ENCODE peak calls at places on chromosomes 6 and 20, in five cellular contexts. E is prostate gland, K is A549, W is skeletal muscle cell, N is astrocyte. R is an unnamed sample.

GRCh38 chr20:50110141-50111047 is 2.6 kb downstream of the UBE2V1 start:
- DNase-seq in E (no peak), K (peak; percentile 31), W (no peak), N (peak; percentile 74), R (peak; percentile 84)

GRCh38 chr6:7138921-7139358 is 31.2 kb downstream of the RREB1 start:
- DNase-seq in E (no peak), K (peak; percentile 66), W (no peak), N (no peak), R (peak; percentile 86)

GRCh38 chr6:43454290-43455033 is 886 bp downstream of the DLK2 start:
- DNase-seq in E (peak; percentile 84), K (peak; percentile 88), W (peak; percentile 41), N (peak; percentile 59), R (peak; percentile 86)

GRCh38 chr6:138235205-138235604 is 16.9 kb upstream of the PBOV1 start:
- DNase-seq in E (peak; percentile 34), K (no peak), W (no peak), N (no peak), R (no peak)

GRCh38 chr6:96394727-96395126 is 126.9 kb upstream of the UFL1 start:
- DNase-seq in E (no peak), K (peak; percentile 15), W (no peak), N (no peak), R (peak; percentile 12)

GRCh38 chr6:159874475-159874874 is 16.3 kb upstream of the MAS1 start:
- DNase-seq in E (no peak), K (no peak), W (peak; percentile 39), N (peak; percentile 25), R (peak; percentile 49)

GRCh38 chr6:132204606-132205005 is 196.7 kb downstream of the MOXD1 start:
- DNase-seq in E (no peak), K (no peak), W (no peak), N (peak; percentile 28), R (no peak)

GRCh38 chr6:12229332-12229731 is 60.8 kb upstream of the EDN1 start:
- DNase-seq in E (no peak), K (no peak), W (no peak), N (no peak), R (no peak)

GRCh38 chr6:144215402-144215931 is 65.2 kb downstream of the STX11 start:
- DNase-seq in E (peak; percentile 20), K (no peak), W (no peak), N (peak; percentile 10), R (peak; percentile 18)

GRCh38 chr6:144214029-144214428 is 63.7 kb downstream of the STX11 start:
- DNase-seq in E (no peak), K (no peak), W (no peak), N (no peak), R (no peak)

GRCh38 chr6:144215932-144216667 is 65.8 kb downstream of the STX11 start:
- DNase-seq in E (peak; percentile 96), K (peak; percentile 96), W (peak; percentile 89), N (peak; percentile 92), R (peak; percentile 96)

GRCh38 chr6:144213293-144213692 is 63.0 kb downstream of the STX11 start:
- DNase-seq in E (no peak), K (no peak), W (no peak), N (no peak), R (no peak)

GRCh38 chr6:144214622-144215401 is 64.5 kb downstream of the STX11 start:
- DNase-seq in E (no peak), K (no peak), W (no peak), N (no peak), R (no peak)
- H3K4me3 ChIP-seq in E (no peak overlapping the region), K (no peak overlapping the region), W (no peak overlapping the region), N (no peak overlapping the region), R (no peak overlapping the region)

GRCh38 chr20:32010096-32010495 is at the start of gene CCM2L:
- DNase-seq in E (no peak), K (no peak), W (no peak), N (no peak), R (no peak)
- H3K4me3 ChIP-seq in E (no peak within 1 kb of the TSS), K (no peak within 1 kb of the TSS), W (no peak within 1 kb of the TSS), N (no peak within 1 kb of the TSS), R (no peak within 1 kb of the TSS)

GRCh38 chr20:51484141-51484815 is 58.2 kb downstream of the NFATC2 start:
- DNase-seq in E (no peak), K (no peak), W (no peak), N (no peak), R (no peak)

GRCh38 chr20:51481311-51481997 is 61.1 kb downstream of the NFATC2 start:
- DNase-seq in E (no peak), K (no peak), W (no peak), N (no peak), R (no peak)

GRCh38 chr20:51486197-51487005 is 56.1 kb downstream of the NFATC2 start:
- DNase-seq in E (no peak), K (no peak), W (no peak), N (peak; percentile 79), R (no peak)

GRCh38 chr20:51482836-51483235 is 59.7 kb downstream of the NFATC2 start:
- DNase-seq in E (no peak), K (no peak), W (no peak), N (no peak), R (no peak)

DNA sequence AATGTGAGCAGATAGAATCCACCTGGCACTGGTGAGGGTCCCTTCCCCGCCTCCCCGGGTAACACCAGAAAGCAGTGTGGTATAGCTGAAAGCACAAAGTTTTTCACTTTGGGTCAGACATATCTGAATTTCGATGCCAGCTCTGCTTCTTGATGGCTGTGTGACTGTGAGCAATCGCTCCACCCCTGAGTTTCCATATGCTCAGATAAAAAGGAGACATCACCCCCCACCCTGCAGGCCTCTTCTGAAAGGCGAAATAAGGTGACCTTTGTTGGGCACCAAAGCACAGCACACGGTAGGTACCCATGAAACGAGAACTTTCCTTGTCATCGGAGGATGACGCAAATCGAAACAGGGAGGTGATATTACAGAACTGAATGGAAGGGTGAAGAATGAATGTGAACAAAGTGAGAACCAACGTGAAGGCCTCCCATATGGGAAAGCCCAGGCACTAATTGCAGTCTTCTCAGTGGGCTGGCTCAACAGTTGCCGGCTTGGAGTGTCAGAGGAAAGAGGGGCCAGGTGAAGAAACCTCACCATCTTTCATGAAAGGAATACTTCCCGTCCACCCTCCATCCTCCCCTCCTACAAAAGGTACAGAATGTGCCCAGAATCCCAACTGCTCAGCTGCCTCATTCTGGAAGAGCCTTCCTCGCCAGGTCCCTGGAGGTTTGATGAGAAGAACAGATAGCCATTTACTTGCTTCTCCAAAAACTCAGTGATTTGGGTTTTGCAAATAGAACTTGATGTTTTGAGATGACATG is 61.8 kb downstream of the NFATC2 start:
- DNase-seq in E (no peak), K (no peak), W (no peak), N (no peak), R (no peak)
- H3K4me3 ChIP-seq in E (no peak overlapping the region), K (no peak overlapping the region), W (no peak overlapping the region), N (no peak overlapping the region), R (no peak overlapping the region)

GRCh38 chr6:28137458-28138020 is 4.1 kb upstream of the ZKSCAN8 start:
- DNase-seq in E (no peak), K (no peak), W (no peak), N (peak; percentile 3), R (no peak)

GRCh38 chr6:28134015-28134414 is 7.7 kb upstream of the ZKSCAN8 start:
- DNase-seq in E (no peak), K (peak; percentile 47), W (no peak), N (peak; percentile 9), R (no peak)

GRCh38 chr6:28134716-28135115 is 7.0 kb upstream of the ZKSCAN8 start:
- DNase-seq in E (no peak), K (no peak), W (no peak), N (no peak), R (no peak)

GRCh38 chr6:28136585-28137457 is 4.9 kb upstream of the ZKSCAN8 start:
- DNase-seq in E (peak; percentile 75), K (peak; percentile 92), W (peak; percentile 86), N (peak; percentile 96), R (peak; percentile 93)

GRCh38 chr6:28135393-28135792 is 6.3 kb upstream of the ZKSCAN8 start:
- DNase-seq in E (no peak), K (no peak), W (no peak), N (no peak), R (no peak)
- H3K4me3 ChIP-seq in E (no peak overlapping the region), K (no peak overlapping the region), W (no peak overlapping the region), N (peak overlapping the region; percentile 88), R (no peak overlapping the region)

DNA sequence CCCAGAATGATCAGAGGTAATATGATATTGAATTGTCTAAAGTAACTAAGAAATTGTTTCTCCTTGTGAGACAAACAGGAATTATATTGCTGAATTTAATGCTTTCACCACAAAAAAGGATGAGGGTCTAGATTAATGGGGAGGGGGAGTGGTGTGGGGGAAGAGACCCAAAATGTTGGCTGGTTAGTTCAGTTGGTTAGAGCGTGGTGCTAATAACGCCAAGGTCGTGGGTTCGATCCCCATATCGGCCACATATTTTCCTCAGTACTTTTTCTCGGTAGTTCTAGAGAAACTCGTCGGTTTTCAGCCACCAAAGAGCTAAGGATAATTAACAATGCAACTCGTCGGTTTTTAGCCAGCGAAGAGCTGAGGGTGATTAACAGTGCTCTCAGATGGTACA is 26.3 kb downstream of the PRSS16 start:
- DNase-seq in E (no peak), K (no peak), W (no peak), N (no peak), R (no peak)
- H3K4me3 ChIP-seq in E (no peak overlapping the region), K (no peak overlapping the region), W (no peak overlapping the region), N (no peak overlapping the region), R (no peak overlapping the region)

DNA sequence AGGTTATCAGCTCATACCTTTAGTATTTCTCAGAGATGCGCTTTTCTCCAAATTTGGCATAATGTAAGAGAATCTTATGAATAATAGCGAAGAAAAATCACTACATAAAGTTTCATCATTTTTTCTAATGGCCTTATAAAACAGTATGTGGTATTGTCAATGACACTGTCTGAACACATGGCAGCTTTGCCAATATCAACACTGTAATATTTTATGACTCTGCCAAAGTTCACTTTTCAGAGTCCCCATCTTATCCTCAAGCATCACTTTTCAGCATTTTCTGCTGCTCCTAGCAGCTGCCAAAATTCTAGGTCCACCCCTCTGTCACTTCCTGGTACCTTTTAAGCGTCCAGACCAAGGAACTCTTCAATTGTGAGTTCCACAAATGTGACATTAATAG is 171.5 kb upstream of the C6orf118 start:
- DNase-seq in E (peak; percentile 19), K (no peak), W (no peak), N (no peak), R (no peak)
- H3K4me3 ChIP-seq in E (no peak overlapping the region), K (no peak overlapping the region), W (no peak overlapping the region), N (no peak overlapping the region), R (no peak overlapping the region)

GRCh38 chr20:37615507-37616425 is 78.1 kb upstream of the CTNNBL1 start:
- DNase-seq in E (peak; percentile 21), K (peak; percentile 61), W (no peak), N (peak; percentile 8), R (no peak)
- H3K4me3 ChIP-seq in E (no peak overlapping the region), K (no peak overlapping the region), W (no peak overlapping the region), N (no peak overlapping the region), R (no peak overlapping the region)

R was measured in body of pancreas.